ENCODE peak calls at places on chromosomes 2 and 18, in eight cellular contexts. One of them, this sample, is unnamed.

GRCh38 chr18:62249478-62250097 is 62.5 kb downstream of the RELCH start:
- DNase-seq in RWPE1: peak
- DNase-seq in fibroblast of villous mesenchyme: peak
- DNase-seq in amygdala: no peak
- DNase-seq in T-helper 2 cell: peak
- DNase-seq in GM23248: peak
- DNase-seq in small intestine: peak
- DNase-seq in stimulated activated CD4-positive, alpha-beta T cell treated with anti-CD3 and anti-CD28 coated beads, Interleukin-1b, Interleukin-23, amount 100 ng/mL, for 1 hour: peak
- DNase-seq in this sample: peak

GRCh38 chr2:24926602-24927252 is 6.7 kb upstream of the ADCY3 start:
- DNase-seq in RWPE1: no peak
- DNase-seq in fibroblast of villous mesenchyme: peak
- DNase-seq in amygdala: no peak
- DNase-seq in T-helper 2 cell: no peak
- DNase-seq in GM23248: peak
- DNase-seq in small intestine: peak
- DNase-seq in stimulated activated CD4-positive, alpha-beta T cell treated with anti-CD3 and anti-CD28 coated beads, Interleukin-1b, Interleukin-23, amount 100 ng/mL, for 1 hour: no peak
- DNase-seq in this sample: peak

GRCh38 chr2:9231291-9232165 is 24.9 kb downstream of the ASAP2 start:
- DNase-seq in RWPE1: no peak
- DNase-seq in fibroblast of villous mesenchyme: no peak
- DNase-seq in amygdala: no peak
- DNase-seq in T-helper 2 cell: no peak
- DNase-seq in GM23248: no peak
- DNase-seq in small intestine: no peak
- DNase-seq in stimulated activated CD4-positive, alpha-beta T cell treated with anti-CD3 and anti-CD28 coated beads, Interleukin-1b, Interleukin-23, amount 100 ng/mL, for 1 hour: no peak
- DNase-seq in this sample: peak

GRCh38 chr2:240818543-240819403 is 1.2 kb downstream of the KIF1A start:
- DNase-seq in RWPE1: no peak
- DNase-seq in fibroblast of villous mesenchyme: no peak
- DNase-seq in amygdala: peak
- DNase-seq in T-helper 2 cell: no peak
- DNase-seq in GM23248: no peak
- DNase-seq in small intestine: no peak
- DNase-seq in stimulated activated CD4-positive, alpha-beta T cell treated with anti-CD3 and anti-CD28 coated beads, Interleukin-1b, Interleukin-23, amount 100 ng/mL, for 1 hour: no peak
- DNase-seq in this sample: no peak

GRCh38 chr2:101406867-101407266 is 19.6 kb upstream of the CREG2 start:
- DNase-seq in RWPE1: no peak
- DNase-seq in fibroblast of villous mesenchyme: peak
- DNase-seq in amygdala: no peak
- DNase-seq in T-helper 2 cell: no peak
- DNase-seq in GM23248: peak
- DNase-seq in small intestine: no peak
- DNase-seq in stimulated activated CD4-positive, alpha-beta T cell treated with anti-CD3 and anti-CD28 coated beads, Interleukin-1b, Interleukin-23, amount 100 ng/mL, for 1 hour: no peak
- DNase-seq in this sample: peak

GRCh38 chr2:128562471-128563347 is 244.0 kb upstream of the HS6ST1 start:
- DNase-seq in RWPE1: no peak
- DNase-seq in fibroblast of villous mesenchyme: no peak
- DNase-seq in amygdala: no peak
- DNase-seq in T-helper 2 cell: no peak
- DNase-seq in GM23248: peak
- DNase-seq in small intestine: no peak
- DNase-seq in stimulated activated CD4-positive, alpha-beta T cell treated with anti-CD3 and anti-CD28 coated beads, Interleukin-1b, Interleukin-23, amount 100 ng/mL, for 1 hour: no peak
- DNase-seq in this sample: no peak

GRCh38 chr2:147386284-147386683 is 458.5 kb upstream of the ACVR2A start:
- DNase-seq in RWPE1: no peak
- DNase-seq in fibroblast of villous mesenchyme: no peak
- DNase-seq in amygdala: no peak
- DNase-seq in T-helper 2 cell: no peak
- DNase-seq in GM23248: no peak
- DNase-seq in small intestine: no peak
- DNase-seq in stimulated activated CD4-positive, alpha-beta T cell treated with anti-CD3 and anti-CD28 coated beads, Interleukin-1b, Interleukin-23, amount 100 ng/mL, for 1 hour: no peak
- DNase-seq in this sample: peak

GRCh38 chr2:109057686-109058085 is 68.7 kb upstream of the EDAR start:
- DNase-seq in RWPE1: no peak
- DNase-seq in fibroblast of villous mesenchyme: no peak
- DNase-seq in amygdala: no peak
- DNase-seq in T-helper 2 cell: no peak
- DNase-seq in GM23248: no peak
- DNase-seq in small intestine: no peak
- DNase-seq in stimulated activated CD4-positive, alpha-beta T cell treated with anti-CD3 and anti-CD28 coated beads, Interleukin-1b, Interleukin-23, amount 100 ng/mL, for 1 hour: no peak
- DNase-seq in this sample: no peak

GRCh38 chr2:239304533-239305221 is 96.1 kb downstream of the HDAC4 start:
- DNase-seq in RWPE1: no peak
- DNase-seq in fibroblast of villous mesenchyme: no peak
- DNase-seq in amygdala: no peak
- DNase-seq in T-helper 2 cell: no peak
- DNase-seq in GM23248: no peak
- DNase-seq in small intestine: no peak
- DNase-seq in stimulated activated CD4-positive, alpha-beta T cell treated with anti-CD3 and anti-CD28 coated beads, Interleukin-1b, Interleukin-23, amount 100 ng/mL, for 1 hour: no peak
- DNase-seq in this sample: no peak

GRCh38 chr18:23406271-23406787 is 46.8 kb upstream of the RIOK3 start:
- DNase-seq in RWPE1: no peak
- DNase-seq in fibroblast of villous mesenchyme: peak
- DNase-seq in amygdala: no peak
- DNase-seq in T-helper 2 cell: no peak
- DNase-seq in GM23248: peak
- DNase-seq in small intestine: peak
- DNase-seq in stimulated activated CD4-positive, alpha-beta T cell treated with anti-CD3 and anti-CD28 coated beads, Interleukin-1b, Interleukin-23, amount 100 ng/mL, for 1 hour: no peak
- DNase-seq in this sample: peak

GRCh38 chr2:30266705-30267104 is 35.4 kb downstream of the LBH start:
- DNase-seq in RWPE1: no peak
- DNase-seq in fibroblast of villous mesenchyme: no peak
- DNase-seq in amygdala: no peak
- DNase-seq in T-helper 2 cell: no peak
- DNase-seq in GM23248: no peak
- DNase-seq in small intestine: no peak
- DNase-seq in stimulated activated CD4-positive, alpha-beta T cell treated with anti-CD3 and anti-CD28 coated beads, Interleukin-1b, Interleukin-23, amount 100 ng/mL, for 1 hour: no peak
- DNase-seq in this sample: no peak

GRCh38 chr2:203532957-203533695 is 2.0 kb downstream of the RAPH1 start:
- DNase-seq in RWPE1: peak
- DNase-seq in fibroblast of villous mesenchyme: peak
- DNase-seq in amygdala: no peak
- DNase-seq in T-helper 2 cell: no peak
- DNase-seq in GM23248: peak
- DNase-seq in small intestine: no peak
- DNase-seq in stimulated activated CD4-positive, alpha-beta T cell treated with anti-CD3 and anti-CD28 coated beads, Interleukin-1b, Interleukin-23, amount 100 ng/mL, for 1 hour: no peak
- DNase-seq in this sample: peak

GRCh38 chr2:105933906-105934305 is 189.2 kb downstream of the NCK2 start:
- DNase-seq in RWPE1: no peak
- DNase-seq in fibroblast of villous mesenchyme: no peak
- DNase-seq in amygdala: no peak
- DNase-seq in T-helper 2 cell: no peak
- DNase-seq in GM23248: no peak
- DNase-seq in small intestine: no peak
- DNase-seq in stimulated activated CD4-positive, alpha-beta T cell treated with anti-CD3 and anti-CD28 coated beads, Interleukin-1b, Interleukin-23, amount 100 ng/mL, for 1 hour: no peak
- DNase-seq in this sample: no peak

GRCh38 chr2:30722936-30723725 is 84.1 kb downstream of the CAPN13 start:
- DNase-seq in RWPE1: no peak
- DNase-seq in fibroblast of villous mesenchyme: no peak
- DNase-seq in amygdala: no peak
- DNase-seq in T-helper 2 cell: no peak
- DNase-seq in GM23248: no peak
- DNase-seq in small intestine: no peak
- DNase-seq in stimulated activated CD4-positive, alpha-beta T cell treated with anti-CD3 and anti-CD28 coated beads, Interleukin-1b, Interleukin-23, amount 100 ng/mL, for 1 hour: no peak
- DNase-seq in this sample: no peak

This sample was measured in trophoblast cell.